ENCODE peak calls at places on chromosome 6, in seven cellular contexts. One of them, this sample, is unnamed.

GRCh38 chr6:41080623-41081022 is 7.8 kb downstream of the NFYA start:
- DNase-seq in H1: no peak
- DNase-seq in stimulated activated CD4-positive, alpha-beta T cell treated with anti-CD3 and anti-CD28 coated beads, Interleukin-1b, Interleukin-23, amount 100 ng/mL, for 4 hours: no peak
- DNase-seq in activated gamma-delta T cell treated with Interleukin-2 at 50 U/mL for 16 hours: peak; percentile 18
- DNase-seq in GM06990: no peak
- DNase-seq in astrocyte of the cerebellum: no peak
- DNase-seq in left lung: no peak
- DNase-seq in this sample: no peak

GRCh38 chr6:134521116-134521501 is 203.2 kb upstream of the SGK1 start:
- DNase-seq in H1: no peak
- DNase-seq in stimulated activated CD4-positive, alpha-beta T cell treated with anti-CD3 and anti-CD28 coated beads, Interleukin-1b, Interleukin-23, amount 100 ng/mL, for 4 hours: no peak
- DNase-seq in activated gamma-delta T cell treated with Interleukin-2 at 50 U/mL for 16 hours: no peak
- DNase-seq in GM06990: no peak
- DNase-seq in astrocyte of the cerebellum: no peak
- DNase-seq in left lung: no peak
- DNase-seq in this sample: no peak

GRCh38 chr6:3696525-3696924 is 55.0 kb downstream of the PXDC1 start:
- DNase-seq in H1: no peak
- DNase-seq in stimulated activated CD4-positive, alpha-beta T cell treated with anti-CD3 and anti-CD28 coated beads, Interleukin-1b, Interleukin-23, amount 100 ng/mL, for 4 hours: no peak
- DNase-seq in activated gamma-delta T cell treated with Interleukin-2 at 50 U/mL for 16 hours: no peak
- DNase-seq in GM06990: no peak
- DNase-seq in astrocyte of the cerebellum: peak; percentile 77
- DNase-seq in left lung: no peak
- DNase-seq in this sample: peak; percentile 58

GRCh38 chr6:135568366-135568765 is 70.8 kb upstream of the AHI1 start:
- DNase-seq in H1: no peak
- DNase-seq in stimulated activated CD4-positive, alpha-beta T cell treated with anti-CD3 and anti-CD28 coated beads, Interleukin-1b, Interleukin-23, amount 100 ng/mL, for 4 hours: no peak
- DNase-seq in activated gamma-delta T cell treated with Interleukin-2 at 50 U/mL for 16 hours: peak; percentile 25
- DNase-seq in GM06990: peak; percentile 37
- DNase-seq in astrocyte of the cerebellum: peak; percentile 92
- DNase-seq in left lung: no peak
- DNase-seq in this sample: peak; percentile 91

GRCh38 chr6:43758617-43759050 is 11.4 kb upstream of the VEGFA start:
- DNase-seq in H1: peak; percentile 91
- DNase-seq in stimulated activated CD4-positive, alpha-beta T cell treated with anti-CD3 and anti-CD28 coated beads, Interleukin-1b, Interleukin-23, amount 100 ng/mL, for 4 hours: no peak
- DNase-seq in activated gamma-delta T cell treated with Interleukin-2 at 50 U/mL for 16 hours: no peak
- DNase-seq in GM06990: no peak
- DNase-seq in astrocyte of the cerebellum: no peak
- DNase-seq in left lung: no peak
- DNase-seq in this sample: no peak

GRCh38 chr6:89297695-89298351 is 17.3 kb downstream of the GABRR2 start:
- DNase-seq in H1: no peak
- DNase-seq in stimulated activated CD4-positive, alpha-beta T cell treated with anti-CD3 and anti-CD28 coated beads, Interleukin-1b, Interleukin-23, amount 100 ng/mL, for 4 hours: no peak
- DNase-seq in activated gamma-delta T cell treated with Interleukin-2 at 50 U/mL for 16 hours: peak; percentile 46
- DNase-seq in GM06990: peak; percentile 77
- DNase-seq in astrocyte of the cerebellum: peak; percentile 94
- DNase-seq in left lung: no peak
- DNase-seq in this sample: peak; percentile 94

GRCh38 chr6:90790696-90791095 is 203.8 kb upstream of the MAP3K7 start:
- DNase-seq in H1: no peak
- DNase-seq in stimulated activated CD4-positive, alpha-beta T cell treated with anti-CD3 and anti-CD28 coated beads, Interleukin-1b, Interleukin-23, amount 100 ng/mL, for 4 hours: no peak
- DNase-seq in activated gamma-delta T cell treated with Interleukin-2 at 50 U/mL for 16 hours: no peak
- DNase-seq in GM06990: no peak
- DNase-seq in astrocyte of the cerebellum: no peak
- DNase-seq in left lung: no peak
- DNase-seq in this sample: peak; percentile 54

GRCh38 chr6:97040355-97040860 is 115.9 kb downstream of the KLHL32 start:
- DNase-seq in H1: no peak
- DNase-seq in stimulated activated CD4-positive, alpha-beta T cell treated with anti-CD3 and anti-CD28 coated beads, Interleukin-1b, Interleukin-23, amount 100 ng/mL, for 4 hours: no peak
- DNase-seq in activated gamma-delta T cell treated with Interleukin-2 at 50 U/mL for 16 hours: no peak
- DNase-seq in GM06990: no peak
- DNase-seq in astrocyte of the cerebellum: no peak
- DNase-seq in left lung: no peak
- DNase-seq in this sample: no peak

GRCh38 chr6:42434237-42434636 is 17.5 kb downstream of the TRERF1 start:
- DNase-seq in H1: no peak
- DNase-seq in stimulated activated CD4-positive, alpha-beta T cell treated with anti-CD3 and anti-CD28 coated beads, Interleukin-1b, Interleukin-23, amount 100 ng/mL, for 4 hours: no peak
- DNase-seq in activated gamma-delta T cell treated with Interleukin-2 at 50 U/mL for 16 hours: no peak
- DNase-seq in GM06990: no peak
- DNase-seq in astrocyte of the cerebellum: no peak
- DNase-seq in left lung: no peak
- DNase-seq in this sample: no peak

GRCh38 chr6:62764841-62765240 is 446.4 kb upstream of the FKBP1C start:
- DNase-seq in H1: no peak
- DNase-seq in stimulated activated CD4-positive, alpha-beta T cell treated with anti-CD3 and anti-CD28 coated beads, Interleukin-1b, Interleukin-23, amount 100 ng/mL, for 4 hours: no peak
- DNase-seq in activated gamma-delta T cell treated with Interleukin-2 at 50 U/mL for 16 hours: no peak
- DNase-seq in GM06990: no peak
- DNase-seq in astrocyte of the cerebellum: no peak
- DNase-seq in left lung: no peak
- DNase-seq in this sample: no peak

GRCh38 chr6:43695078-43695966 is 7.7 kb upstream of the MRPS18A start:
- DNase-seq in H1: peak; percentile 63
- DNase-seq in stimulated activated CD4-positive, alpha-beta T cell treated with anti-CD3 and anti-CD28 coated beads, Interleukin-1b, Interleukin-23, amount 100 ng/mL, for 4 hours: no peak
- DNase-seq in activated gamma-delta T cell treated with Interleukin-2 at 50 U/mL for 16 hours: no peak
- DNase-seq in GM06990: no peak
- DNase-seq in astrocyte of the cerebellum: no peak
- DNase-seq in left lung: no peak
- DNase-seq in this sample: no peak

GRCh38 chr6:124970243-124970642 is 8.0 kb downstream of the RNF217 start:
- DNase-seq in H1: no peak
- DNase-seq in stimulated activated CD4-positive, alpha-beta T cell treated with anti-CD3 and anti-CD28 coated beads, Interleukin-1b, Interleukin-23, amount 100 ng/mL, for 4 hours: no peak
- DNase-seq in activated gamma-delta T cell treated with Interleukin-2 at 50 U/mL for 16 hours: no peak
- DNase-seq in GM06990: no peak
- DNase-seq in astrocyte of the cerebellum: no peak
- DNase-seq in left lung: no peak
- DNase-seq in this sample: no peak

GRCh38 chr6:113082691-113083090 is 735.6 kb downstream of the RFPL4B start:
- DNase-seq in H1: no peak
- DNase-seq in stimulated activated CD4-positive, alpha-beta T cell treated with anti-CD3 and anti-CD28 coated beads, Interleukin-1b, Interleukin-23, amount 100 ng/mL, for 4 hours: no peak
- DNase-seq in activated gamma-delta T cell treated with Interleukin-2 at 50 U/mL for 16 hours: no peak
- DNase-seq in GM06990: no peak
- DNase-seq in astrocyte of the cerebellum: peak; percentile 87
- DNase-seq in left lung: no peak
- DNase-seq in this sample: peak; percentile 74

GRCh38 chr6:139584599-139584998 is 210.2 kb upstream of the CITED2 start:
- DNase-seq in H1: no peak
- DNase-seq in stimulated activated CD4-positive, alpha-beta T cell treated with anti-CD3 and anti-CD28 coated beads, Interleukin-1b, Interleukin-23, amount 100 ng/mL, for 4 hours: no peak
- DNase-seq in activated gamma-delta T cell treated with Interleukin-2 at 50 U/mL for 16 hours: no peak
- DNase-seq in GM06990: no peak
- DNase-seq in astrocyte of the cerebellum: no peak
- DNase-seq in left lung: no peak
- DNase-seq in this sample: no peak

GRCh38 chr6:146543940-146544661 is 468 bp downstream of the RAB32 start:
- DNase-seq in H1: peak; percentile 65
- DNase-seq in stimulated activated CD4-positive, alpha-beta T cell treated with anti-CD3 and anti-CD28 coated beads, Interleukin-1b, Interleukin-23, amount 100 ng/mL, for 4 hours: no peak
- DNase-seq in activated gamma-delta T cell treated with Interleukin-2 at 50 U/mL for 16 hours: no peak
- DNase-seq in GM06990: peak; percentile 13
- DNase-seq in astrocyte of the cerebellum: no peak
- DNase-seq in left lung: peak; percentile 88
- DNase-seq in this sample: peak; percentile 59

GRCh38 chr6:35514587-35514986 is 1.9 kb upstream of the TULP1 start:
- DNase-seq in H1: no peak
- DNase-seq in stimulated activated CD4-positive, alpha-beta T cell treated with anti-CD3 and anti-CD28 coated beads, Interleukin-1b, Interleukin-23, amount 100 ng/mL, for 4 hours: no peak
- DNase-seq in activated gamma-delta T cell treated with Interleukin-2 at 50 U/mL for 16 hours: no peak
- DNase-seq in GM06990: no peak
- DNase-seq in astrocyte of the cerebellum: no peak
- DNase-seq in left lung: no peak
- DNase-seq in this sample: no peak

GRCh38 chr6:138155443-138155842 is 6.3 kb upstream of the ARFGEF3 start:
- DNase-seq in H1: no peak
- DNase-seq in stimulated activated CD4-positive, alpha-beta T cell treated with anti-CD3 and anti-CD28 coated beads, Interleukin-1b, Interleukin-23, amount 100 ng/mL, for 4 hours: no peak
- DNase-seq in activated gamma-delta T cell treated with Interleukin-2 at 50 U/mL for 16 hours: no peak
- DNase-seq in GM06990: no peak
- DNase-seq in astrocyte of the cerebellum: no peak
- DNase-seq in left lung: no peak
- DNase-seq in this sample: no peak

GRCh38 chr6:163189609-163190008 is 224.9 kb upstream of the QKI start:
- DNase-seq in H1: no peak
- DNase-seq in stimulated activated CD4-positive, alpha-beta T cell treated with anti-CD3 and anti-CD28 coated beads, Interleukin-1b, Interleukin-23, amount 100 ng/mL, for 4 hours: no peak
- DNase-seq in activated gamma-delta T cell treated with Interleukin-2 at 50 U/mL for 16 hours: no peak
- DNase-seq in GM06990: no peak
- DNase-seq in astrocyte of the cerebellum: no peak
- DNase-seq in left lung: no peak
- DNase-seq in this sample: no peak

GRCh38 chr6:33236852-33237251 is 28.6 kb downstream of the RING1 start:
- DNase-seq in H1: no peak
- DNase-seq in stimulated activated CD4-positive, alpha-beta T cell treated with anti-CD3 and anti-CD28 coated beads, Interleukin-1b, Interleukin-23, amount 100 ng/mL, for 4 hours: no peak
- DNase-seq in activated gamma-delta T cell treated with Interleukin-2 at 50 U/mL for 16 hours: no peak
- DNase-seq in GM06990: no peak
- DNase-seq in astrocyte of the cerebellum: no peak
- DNase-seq in left lung: no peak
- DNase-seq in this sample: no peak

GRCh38 chr6:161001421-161001820 is 9.9 kb downstream of the MAP3K4 start:
- DNase-seq in H1: no peak
- DNase-seq in stimulated activated CD4-positive, alpha-beta T cell treated with anti-CD3 and anti-CD28 coated beads, Interleukin-1b, Interleukin-23, amount 100 ng/mL, for 4 hours: no peak
- DNase-seq in activated gamma-delta T cell treated with Interleukin-2 at 50 U/mL for 16 hours: no peak
- DNase-seq in GM06990: no peak
- DNase-seq in astrocyte of the cerebellum: no peak
- DNase-seq in left lung: no peak
- DNase-seq in this sample: no peak

GRCh38 chr6:36724514-36725385 is 27.1 kb downstream of the RAB44 start:
- DNase-seq in H1: peak; percentile 86
- DNase-seq in stimulated activated CD4-positive, alpha-beta T cell treated with anti-CD3 and anti-CD28 coated beads, Interleukin-1b, Interleukin-23, amount 100 ng/mL, for 4 hours: peak; percentile 47
- DNase-seq in activated gamma-delta T cell treated with Interleukin-2 at 50 U/mL for 16 hours: peak; percentile 28
- DNase-seq in GM06990: no peak
- DNase-seq in astrocyte of the cerebellum: peak; percentile 39
- DNase-seq in left lung: no peak
- DNase-seq in this sample: peak; percentile 63

GRCh38 chr6:25089442-25089841 is 153.7 kb upstream of the RIPOR2 start:
- DNase-seq in H1: no peak
- DNase-seq in stimulated activated CD4-positive, alpha-beta T cell treated with anti-CD3 and anti-CD28 coated beads, Interleukin-1b, Interleukin-23, amount 100 ng/mL, for 4 hours: no peak
- DNase-seq in activated gamma-delta T cell treated with Interleukin-2 at 50 U/mL for 16 hours: no peak
- DNase-seq in GM06990: no peak
- DNase-seq in astrocyte of the cerebellum: no peak
- DNase-seq in left lung: no peak
- DNase-seq in this sample: no peak

GRCh38 chr6:80003841-80004198 is 629 bp upstream of the TTK start:
- DNase-seq in H1: peak; percentile 55
- DNase-seq in stimulated activated CD4-positive, alpha-beta T cell treated with anti-CD3 and anti-CD28 coated beads, Interleukin-1b, Interleukin-23, amount 100 ng/mL, for 4 hours: no peak
- DNase-seq in activated gamma-delta T cell treated with Interleukin-2 at 50 U/mL for 16 hours: peak; percentile 36
- DNase-seq in GM06990: no peak
- DNase-seq in astrocyte of the cerebellum: no peak
- DNase-seq in left lung: no peak
- DNase-seq in this sample: no peak

GRCh38 chr6:109002100-109002697 is 92.4 kb downstream of the SESN1 start:
- DNase-seq in H1: no peak
- DNase-seq in stimulated activated CD4-positive, alpha-beta T cell treated with anti-CD3 and anti-CD28 coated beads, Interleukin-1b, Interleukin-23, amount 100 ng/mL, for 4 hours: no peak
- DNase-seq in activated gamma-delta T cell treated with Interleukin-2 at 50 U/mL for 16 hours: no peak
- DNase-seq in GM06990: no peak
- DNase-seq in astrocyte of the cerebellum: no peak
- DNase-seq in left lung: no peak
- DNase-seq in this sample: no peak

This sample was measured in astrocyte of the spinal cord.